ENCODE peak calls at places on chromosomes 7 and 10, in six cellular contexts. O is A549, Z is GM12878, N is K562, J is H1, M is SK-N-SH. H is an unnamed sample.

GRCh38 chr7:151138541-151138910 is 29.0 kb downstream of the GBX1 start:
- DNase-seq in M (peak), J (peak), O (no peak), Z (no peak), N (no peak), H (no peak)

GRCh38 chr7:27184342-27185012 is 555 bp downstream of the HOXA11 start:
- DNase-seq in Z (no peak), O (peak), M (peak), N (no peak), J (peak), H (no peak)

GRCh38 chr10:15245530-15245929 is 77.0 kb upstream of the NMT2 start:
- DNase-seq in Z (no peak), O (peak), N (peak), M (peak), J (peak), H (peak)

GRCh38 chr7:100152404-100152803 is 3.7 kb downstream of the LAMTOR4 start:
- DNase-seq in O (no peak), N (no peak), Z (no peak), J (no peak), M (no peak), H (no peak)

GRCh38 chr10:6458814-6459213 is 121.3 kb downstream of the PRKCQ start:
- DNase-seq in J (no peak), N (no peak), Z (no peak), M (no peak), O (no peak), H (no peak)

GRCh38 chr7:74006451-74007259 is 21.3 kb upstream of the ELN start:
- DNase-seq in J (no peak), O (no peak), N (no peak), Z (no peak), M (peak), H (no peak)

GRCh38 chr7:416761-417624 is 102.7 kb downstream of the PDGFA start:
- DNase-seq in M (peak), N (no peak), O (no peak), Z (no peak), J (no peak), H (no peak)

GRCh38 chr7:5350600-5351385 is 68.0 kb downstream of the SLC29A4 start:
- DNase-seq in M (no peak), O (no peak), N (no peak), J (no peak), Z (no peak), H (no peak)

GRCh38 chr7:139482122-139482521 is 1.4 kb downstream of the KLRG2 start:
- DNase-seq in J (no peak), M (no peak), N (no peak), O (no peak), Z (no peak), H (no peak)

GRCh38 chr10:20157314-20157713 is 341.1 kb downstream of the PLXDC2 start:
- DNase-seq in N (no peak), M (no peak), J (no peak), Z (no peak), O (no peak), H (no peak)

GRCh38 chr7:19377611-19378339 is 232.6 kb upstream of the FERD3L start:
- DNase-seq in M (peak), O (no peak), N (no peak), J (no peak), Z (no peak), H (no peak)

GRCh38 chr7:57769131-57769530 is 319.2 kb downstream of the ZNF716 start:
- DNase-seq in N (no peak), M (no peak), O (no peak), Z (no peak), J (no peak), H (no peak)

GRCh38 chr7:3265388-3265787 is 35.7 kb upstream of the SDK1 start:
- DNase-seq in Z (no peak), O (no peak), J (no peak), M (peak), N (no peak), H (no peak)

GRCh38 chr10:42744134-42744701 is 38.4 kb upstream of the BMS1 start:
- DNase-seq in N (no peak), Z (no peak), J (no peak), M (no peak), O (no peak), H (no peak)

GRCh38 chr7:42183547-42183946 is 53.5 kb downstream of the GLI3 start:
- DNase-seq in O (no peak), J (no peak), N (no peak), M (no peak), Z (no peak), H (no peak)

GRCh38 chr7:141999219-141999618 is 3.5 kb downstream of the MGAM start:
- DNase-seq in O (no peak), N (no peak), Z (no peak), J (no peak), M (no peak), H (no peak)

GRCh38 chr7:18796216-18796615 is 300.7 kb downstream of the HDAC9 start:
- DNase-seq in J (no peak), O (no peak), Z (no peak), N (no peak), M (no peak), H (no peak)

GRCh38 chr10:126270116-126270515 is 118.2 kb downstream of the ADAM12 start:
- DNase-seq in Z (no peak), N (no peak), M (no peak), O (no peak), J (no peak), H (no peak)

GRCh38 chr10:79018591-79019011 is 50.2 kb upstream of the ZMIZ1 start:
- DNase-seq in M (peak), Z (no peak), N (no peak), O (no peak), J (no peak), H (no peak)

GRCh38 chr7:94100723-94101345 is 96.7 kb upstream of the BET1 start:
- DNase-seq in M (no peak), O (no peak), J (no peak), Z (no peak), N (no peak), H (no peak)

GRCh38 chr10:22475857-22476600 is 130.7 kb downstream of the SPAG6 start:
- DNase-seq in M (peak), N (no peak), J (peak), O (peak), Z (no peak), H (no peak)

GRCh38 chr7:1291040-1291689 is 58.5 kb downstream of the UNCX start:
- DNase-seq in J (no peak), M (no peak), O (no peak), Z (no peak), N (no peak), H (no peak)

GRCh38 chr7:121431389-121431788 is 35.3 kb upstream of the FAM3C start:
- DNase-seq in O (no peak), N (no peak), Z (no peak), J (no peak), M (no peak), H (no peak)

GRCh38 chr7:121429803-121430202 is 33.7 kb upstream of the FAM3C start:
- DNase-seq in O (no peak), J (no peak), N (no peak), M (no peak), Z (no peak), H (no peak)

GRCh38 chr7:121428857-121429489 is 32.9 kb upstream of the FAM3C start:
- DNase-seq in Z (no peak), J (no peak), M (no peak), N (no peak), O (no peak), H (no peak)

GRCh38 chr7:121431996-121432395 is 35.9 kb upstream of the FAM3C start:
- DNase-seq in M (no peak), N (no peak), Z (no peak), O (no peak), J (no peak), H (no peak)

GRCh38 chr7:121430558-121430957 is 34.5 kb upstream of the FAM3C start:
- DNase-seq in J (no peak), M (no peak), N (no peak), Z (no peak), O (no peak), H (no peak)
- TF ChIP-seq CHD2 in J (no peak), M (no peak), N (no peak), Z (no peak), O (no peak), H (no peak)

DNA sequence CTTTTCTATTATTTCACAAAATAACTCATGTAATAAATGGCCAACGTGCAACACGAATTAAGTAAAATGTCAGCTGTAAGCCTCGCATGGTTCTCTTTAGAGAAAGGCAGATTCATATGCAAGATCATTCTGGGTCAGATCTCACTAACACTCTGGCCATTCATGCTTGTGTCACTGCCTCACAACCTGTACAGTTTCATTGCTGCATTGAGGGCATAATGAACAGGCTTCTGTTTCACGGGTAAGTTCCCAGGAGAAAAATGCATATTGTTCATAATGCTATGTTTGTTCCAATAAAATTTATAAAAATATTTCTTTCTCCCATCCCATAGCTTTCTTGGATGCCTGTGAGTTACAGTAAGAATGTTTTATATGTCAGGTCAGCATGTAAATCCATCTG is 734.0 kb upstream of the ANKRD30A start:
- DNase-seq in M (no peak), O (no peak), Z (no peak), N (no peak), J (no peak), H (no peak)
- TF ChIP-seq CHD2 in M (no peak), O (no peak), Z (no peak), N (no peak), J (no peak), H (no peak)

GRCh38 chr7:23017303-23017702 is 3.4 kb upstream of the HYCC1 start:
- DNase-seq in Z (no peak), J (no peak), N (no peak), O (no peak), M (no peak), H (no peak)

GRCh38 chr7:23021581-23021980 is 7.7 kb upstream of the HYCC1 start:
- DNase-seq in O (no peak), J (no peak), N (no peak), Z (no peak), M (no peak), H (no peak)

GRCh38 chr7:23020742-23021401 is 6.9 kb upstream of the HYCC1 start:
- DNase-seq in N (no peak), O (peak), J (no peak), M (no peak), Z (no peak), H (no peak)

GRCh38 chr7:23016345-23017253 is 2.7 kb upstream of the HYCC1 start:
- DNase-seq in N (no peak), M (no peak), O (no peak), Z (no peak), J (no peak), H (peak)

DNA sequence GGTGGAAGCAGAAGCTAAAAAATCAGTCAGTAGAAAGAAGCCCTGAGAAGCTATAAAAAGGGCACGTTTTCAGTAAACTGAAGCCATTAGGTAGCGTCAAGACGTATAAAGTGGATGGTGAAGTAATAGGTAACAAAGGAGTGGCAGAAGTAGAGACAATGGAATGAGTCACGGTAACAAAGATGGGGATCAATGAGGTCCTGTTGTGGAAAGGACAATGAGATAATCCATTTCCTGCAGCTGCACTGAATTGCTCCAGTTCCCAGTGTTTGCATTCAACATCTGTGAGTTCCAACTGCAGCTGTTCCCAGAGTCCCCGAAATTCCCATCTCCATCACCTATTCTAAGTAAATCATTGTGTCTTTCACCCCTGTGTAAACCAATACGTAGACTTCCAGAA is 4.8 kb upstream of the HYCC1 start:
- DNase-seq in Z (no peak), J (no peak), N (no peak), M (no peak), O (no peak), H (no peak)
- TF ChIP-seq CHD2 in Z (no peak), J (no peak), N (no peak), M (no peak), O (no peak), H (no peak)

GRCh38 chr7:117132385-117133120 is 179.3 kb downstream of the ST7 start:
- DNase-seq in N (no peak), J (no peak), O (peak), Z (no peak), M (no peak), H (no peak)
- TF ChIP-seq CHD2 in N (no peak), J (no peak), O (no peak), Z (no peak), M (no peak), H (no peak)

GRCh38 chr7:54542920-54543539 is 855 bp downstream of the VSTM2A start:
- DNase-seq in Z (no peak), O (no peak), N (no peak), J (no peak), M (peak), H (no peak)
- TF ChIP-seq CHD2 in Z (no peak), O (no peak), N (no peak), J (no peak), M (no peak), H (no peak)

GRCh38 chr7:92451645-92452044 is 4.4 kb downstream of the GATAD1 start:
- DNase-seq in N (no peak), Z (no peak), M (no peak), O (no peak), J (no peak), H (no peak)

GRCh38 chr7:92447239-92448184 is at the start of gene GATAD1:
- DNase-seq in Z (peak), N (peak), M (peak), J (peak), O (peak), H (peak)

GRCh38 chr7:92448185-92448747 is 984 bp downstream of the GATAD1 start:
- DNase-seq in Z (peak), J (no peak), M (peak), O (peak), N (peak), H (peak)

GRCh38 chr7:92446869-92447238 is 428 bp upstream of the GATAD1 start:
- DNase-seq in M (no peak), O (no peak), Z (no peak), N (no peak), J (no peak), H (no peak)
- TF ChIP-seq CHD2 in M (no peak), O (no peak), Z (no peak), N (no peak), J (no peak), H (no peak)

DNA sequence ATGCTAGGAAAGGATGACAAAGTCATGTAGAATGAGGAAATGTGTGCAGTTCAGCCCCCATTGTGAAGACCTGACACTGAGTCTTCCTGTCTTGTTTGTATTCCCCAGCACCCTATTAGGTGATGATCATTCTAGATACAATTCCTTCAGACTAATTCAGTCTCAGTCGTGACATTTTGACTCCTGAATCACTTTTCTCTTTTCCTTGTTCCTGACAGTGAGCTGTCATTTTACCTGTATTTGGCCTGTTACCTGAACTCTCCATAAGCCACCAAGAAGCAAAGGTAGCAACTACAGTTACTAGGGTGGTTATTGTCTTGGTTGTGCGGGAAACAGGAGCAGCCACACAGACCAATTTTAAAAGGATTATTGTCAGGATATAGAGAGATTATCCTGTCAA is 111.4 kb upstream of the TAC1 start:
- DNase-seq in O (no peak), J (no peak), N (no peak), Z (no peak), M (no peak), H (no peak)
- TF ChIP-seq CHD2 in O (no peak), J (no peak), N (no peak), Z (no peak), M (no peak), H (no peak)

GRCh38 chr7:155739538-155740140 is 72.6 kb downstream of the SHH start:
- DNase-seq in J (no peak), M (no peak), O (no peak), N (no peak), Z (no peak), H (no peak)
- TF ChIP-seq CHD2 in J (no peak), M (no peak), O (no peak), N (no peak), Z (no peak), H (no peak)

H was measured in HepG2.